ENCODE peak calls at places on chromosome 22, in eight cellular contexts. One of them, this sample, is unnamed.

GRCh38 chr22:19353363-19354131 is 62.0 kb upstream of the CLTCL1 start:
- DNase-seq in Karpas-422: no peak
- DNase-seq in DND-41: no peak
- DNase-seq in fibroblast of lung: no peak
- DNase-seq in neural progenitor cell: no peak
- DNase-seq in IMR-90: no peak
- DNase-seq in mesenchymal stem cell: no peak
- DNase-seq in endothelial cell of umbilical vein: no peak
- DNase-seq in this sample: no peak

GRCh38 chr22:24146791-24147353 is 34.4 kb upstream of the SUSD2 start:
- DNase-seq in IMR-90: peak
- DNase-seq in DND-41: no peak
- DNase-seq in neural progenitor cell: peak
- DNase-seq in fibroblast of lung: peak
- DNase-seq in endothelial cell of umbilical vein: peak
- DNase-seq in Karpas-422: no peak
- DNase-seq in mesenchymal stem cell: peak
- DNase-seq in this sample: peak

GRCh38 chr22:47836957-47837356 is 1074.5 kb downstream of the TBC1D22A start:
- DNase-seq in IMR-90: no peak
- DNase-seq in mesenchymal stem cell: no peak
- DNase-seq in Karpas-422: no peak
- DNase-seq in DND-41: no peak
- DNase-seq in neural progenitor cell: no peak
- DNase-seq in fibroblast of lung: peak
- DNase-seq in endothelial cell of umbilical vein: no peak
- DNase-seq in this sample: no peak

GRCh38 chr22:50022171-50022819 is 9.7 kb upstream of the IL17REL start:
- DNase-seq in Karpas-422: no peak
- DNase-seq in endothelial cell of umbilical vein: no peak
- DNase-seq in IMR-90: no peak
- DNase-seq in DND-41: no peak
- DNase-seq in neural progenitor cell: no peak
- DNase-seq in mesenchymal stem cell: no peak
- DNase-seq in fibroblast of lung: no peak
- DNase-seq in this sample: no peak

GRCh38 chr22:28674121-28674563 is 5.5 kb downstream of the TTC28 start:
- DNase-seq in mesenchymal stem cell: peak
- DNase-seq in IMR-90: peak
- DNase-seq in neural progenitor cell: no peak
- DNase-seq in fibroblast of lung: peak
- DNase-seq in DND-41: peak
- DNase-seq in endothelial cell of umbilical vein: no peak
- DNase-seq in Karpas-422: peak
- DNase-seq in this sample: peak

GRCh38 chr22:22168190-22168940 is 76.2 kb upstream of the VPREB1 start:
- DNase-seq in DND-41: peak
- DNase-seq in neural progenitor cell: peak
- DNase-seq in endothelial cell of umbilical vein: no peak
- DNase-seq in fibroblast of lung: peak
- DNase-seq in Karpas-422: peak
- DNase-seq in IMR-90: peak
- DNase-seq in mesenchymal stem cell: peak
- DNase-seq in this sample: peak

GRCh38 chr22:29157759-29158535 is 47.7 kb upstream of the EMID1 start:
- DNase-seq in DND-41: no peak
- DNase-seq in endothelial cell of umbilical vein: no peak
- DNase-seq in mesenchymal stem cell: no peak
- DNase-seq in IMR-90: no peak
- DNase-seq in Karpas-422: peak
- DNase-seq in fibroblast of lung: no peak
- DNase-seq in neural progenitor cell: peak
- DNase-seq in this sample: no peak

GRCh38 chr22:27879923-27880322 is 39.1 kb downstream of the PITPNB start:
- DNase-seq in Karpas-422: peak
- DNase-seq in IMR-90: peak
- DNase-seq in mesenchymal stem cell: peak
- DNase-seq in endothelial cell of umbilical vein: peak
- DNase-seq in DND-41: peak
- DNase-seq in fibroblast of lung: peak
- DNase-seq in neural progenitor cell: peak
- DNase-seq in this sample: peak

GRCh38 chr22:50185384-50186087 is at the start of gene TRABD:
- DNase-seq in mesenchymal stem cell: peak
- DNase-seq in endothelial cell of umbilical vein: peak
- DNase-seq in neural progenitor cell: peak
- DNase-seq in fibroblast of lung: peak
- DNase-seq in IMR-90: peak
- DNase-seq in Karpas-422: peak
- DNase-seq in DND-41: peak
- DNase-seq in this sample: peak

GRCh38 chr22:19723165-19723989 is at the start of gene GP1BB:
- DNase-seq in mesenchymal stem cell: peak
- DNase-seq in IMR-90: no peak
- DNase-seq in endothelial cell of umbilical vein: peak
- DNase-seq in Karpas-422: no peak
- DNase-seq in neural progenitor cell: peak
- DNase-seq in fibroblast of lung: peak
- DNase-seq in DND-41: no peak
- DNase-seq in this sample: no peak

GRCh38 chr22:27603823-27604190 is 197.7 kb downstream of the MN1 start:
- DNase-seq in Karpas-422: no peak
- DNase-seq in DND-41: no peak
- DNase-seq in neural progenitor cell: peak
- DNase-seq in fibroblast of lung: peak
- DNase-seq in IMR-90: no peak
- DNase-seq in mesenchymal stem cell: no peak
- DNase-seq in endothelial cell of umbilical vein: peak
- DNase-seq in this sample: peak

GRCh38 chr22:21626735-21627469 is 2.9 kb downstream of the YDJC start:
- DNase-seq in IMR-90: no peak
- DNase-seq in Karpas-422: no peak
- DNase-seq in DND-41: no peak
- DNase-seq in mesenchymal stem cell: no peak
- DNase-seq in neural progenitor cell: no peak
- DNase-seq in endothelial cell of umbilical vein: no peak
- DNase-seq in fibroblast of lung: no peak
- DNase-seq in this sample: no peak

GRCh38 chr22:22783505-22783904 is 104.1 kb upstream of the IGLL5 start:
- DNase-seq in mesenchymal stem cell: no peak
- DNase-seq in neural progenitor cell: no peak
- DNase-seq in DND-41: no peak
- DNase-seq in IMR-90: no peak
- DNase-seq in Karpas-422: no peak
- DNase-seq in fibroblast of lung: no peak
- DNase-seq in endothelial cell of umbilical vein: no peak
- DNase-seq in this sample: no peak

GRCh38 chr22:36729321-36729720 is 25.8 kb upstream of the CACNG2 start:
- DNase-seq in endothelial cell of umbilical vein: no peak
- DNase-seq in neural progenitor cell: no peak
- DNase-seq in mesenchymal stem cell: no peak
- DNase-seq in fibroblast of lung: no peak
- DNase-seq in DND-41: no peak
- DNase-seq in IMR-90: no peak
- DNase-seq in Karpas-422: no peak
- DNase-seq in this sample: no peak

GRCh38 chr22:44685384-44686056 is 16.5 kb upstream of the PRR5 start:
- DNase-seq in Karpas-422: peak
- DNase-seq in IMR-90: peak
- DNase-seq in fibroblast of lung: peak
- DNase-seq in endothelial cell of umbilical vein: no peak
- DNase-seq in mesenchymal stem cell: peak
- DNase-seq in DND-41: peak
- DNase-seq in neural progenitor cell: peak
- DNase-seq in this sample: peak

GRCh38 chr22:22235564-22235963 is 9.0 kb upstream of the VPREB1 start:
- DNase-seq in IMR-90: no peak
- DNase-seq in DND-41: peak
- DNase-seq in neural progenitor cell: peak
- DNase-seq in fibroblast of lung: no peak
- DNase-seq in mesenchymal stem cell: no peak
- DNase-seq in Karpas-422: peak
- DNase-seq in endothelial cell of umbilical vein: peak
- DNase-seq in this sample: no peak

GRCh38 chr22:17785185-17786184 is 11.2 kb upstream of the BID start:
- DNase-seq in neural progenitor cell: peak
- DNase-seq in IMR-90: no peak
- DNase-seq in endothelial cell of umbilical vein: peak
- DNase-seq in mesenchymal stem cell: peak
- DNase-seq in DND-41: peak
- DNase-seq in fibroblast of lung: no peak
- DNase-seq in Karpas-422: peak
- DNase-seq in this sample: peak

GRCh38 chr22:22377335-22377734 is 131.2 kb downstream of the ZNF280B start:
- DNase-seq in IMR-90: no peak
- DNase-seq in fibroblast of lung: no peak
- DNase-seq in Karpas-422: no peak
- DNase-seq in endothelial cell of umbilical vein: no peak
- DNase-seq in neural progenitor cell: no peak
- DNase-seq in DND-41: no peak
- DNase-seq in mesenchymal stem cell: no peak
- DNase-seq in this sample: no peak

DNA sequence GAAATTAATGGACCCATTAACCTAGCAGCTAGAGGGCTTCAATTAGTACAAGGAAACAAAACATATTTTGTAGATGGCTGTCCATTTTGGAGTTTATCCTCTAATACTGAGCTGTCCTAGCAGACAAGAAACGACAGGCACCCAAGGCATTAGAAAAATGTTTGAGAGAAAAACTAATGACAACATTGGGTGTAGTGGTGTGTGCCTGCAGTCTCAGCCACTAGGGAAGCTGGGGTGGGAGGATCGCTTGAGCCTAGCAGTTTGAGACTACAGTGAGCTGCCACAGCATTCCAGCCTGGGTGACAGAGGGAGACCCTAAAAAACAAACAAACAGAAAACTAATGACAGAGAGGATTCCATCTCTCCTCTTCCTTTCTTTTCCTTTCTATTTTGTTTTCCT is 1.5 kb downstream of the A4GALT start:
- DNase-seq in mesenchymal stem cell: peak
- DNase-seq in fibroblast of lung: no peak
- DNase-seq in endothelial cell of umbilical vein: no peak
- DNase-seq in IMR-90: no peak
- DNase-seq in DND-41: no peak
- DNase-seq in Karpas-422: no peak
- DNase-seq in neural progenitor cell: no peak
- DNase-seq in this sample: peak
- H3K9ac ChIP-seq in mesenchymal stem cell: peak
- H3K9ac ChIP-seq in fibroblast of lung: no peak
- H3K9ac ChIP-seq in endothelial cell of umbilical vein: no peak
- H3K9ac ChIP-seq in IMR-90: no peak
- H3K9ac ChIP-seq in DND-41: no peak
- H3K9ac ChIP-seq in Karpas-422: no peak
- H3K9ac ChIP-seq in neural progenitor cell: no peak
- H3K9ac ChIP-seq in this sample: peak

DNA sequence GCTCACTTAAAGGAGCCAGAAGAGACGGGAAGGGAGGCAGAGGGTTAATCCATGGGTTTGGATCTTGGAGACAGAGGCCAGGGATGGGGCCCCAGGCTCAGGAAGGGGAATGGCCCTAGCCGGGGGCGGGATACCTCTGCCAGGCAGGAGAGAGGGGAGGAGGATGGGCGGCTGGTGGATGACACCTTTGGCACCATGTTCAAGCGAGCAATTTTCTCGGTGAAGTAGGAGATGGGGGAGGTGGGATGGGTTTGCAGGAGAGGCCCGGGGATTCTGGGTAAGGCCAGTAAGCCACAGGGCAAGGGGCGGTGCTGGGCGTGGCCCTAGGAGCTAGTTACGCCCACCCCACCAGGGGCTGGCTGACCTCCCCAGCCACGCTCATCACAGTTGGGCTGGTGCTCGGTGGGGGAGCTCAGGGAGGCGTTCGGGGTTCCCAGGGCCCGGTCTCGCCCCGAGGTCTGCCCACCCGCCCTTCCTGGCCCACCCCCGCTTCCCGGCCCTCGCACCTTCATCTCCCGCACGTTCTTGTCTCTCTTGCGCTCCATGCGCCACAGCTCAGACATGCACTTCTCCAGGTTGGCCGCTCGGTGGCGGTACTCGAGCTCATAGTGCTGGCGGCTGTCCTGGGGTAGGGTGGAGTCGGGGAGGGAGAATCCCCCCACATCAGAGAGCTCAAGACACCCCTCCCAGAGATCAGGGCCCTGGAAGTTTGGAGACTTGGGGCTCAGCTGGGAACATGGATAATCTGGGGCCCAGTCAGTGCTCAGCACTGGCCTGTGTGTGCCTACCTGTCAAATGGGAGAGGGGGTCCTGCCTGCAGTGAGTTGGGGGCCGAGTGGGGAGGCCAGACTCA is 12.7 kb downstream of the BAIAP2L2 start:
- DNase-seq in mesenchymal stem cell: peak
- DNase-seq in IMR-90: peak
- DNase-seq in Karpas-422: no peak
- DNase-seq in fibroblast of lung: no peak
- DNase-seq in endothelial cell of umbilical vein: peak
- DNase-seq in DND-41: no peak
- DNase-seq in neural progenitor cell: peak
- DNase-seq in this sample: no peak
- H3K9ac ChIP-seq in mesenchymal stem cell: peak
- H3K9ac ChIP-seq in IMR-90: no peak
- H3K9ac ChIP-seq in Karpas-422: no peak
- H3K9ac ChIP-seq in fibroblast of lung: no peak
- H3K9ac ChIP-seq in endothelial cell of umbilical vein: no peak
- H3K9ac ChIP-seq in DND-41: no peak
- H3K9ac ChIP-seq in neural progenitor cell: no peak
- H3K9ac ChIP-seq in this sample: no peak

GRCh38 chr22:30436196-30436595 is 10.6 kb downstream of the MTFP1 start:
- DNase-seq in endothelial cell of umbilical vein: no peak
- DNase-seq in mesenchymal stem cell: no peak
- DNase-seq in Karpas-422: no peak
- DNase-seq in IMR-90: no peak
- DNase-seq in fibroblast of lung: no peak
- DNase-seq in neural progenitor cell: no peak
- DNase-seq in DND-41: no peak
- DNase-seq in this sample: no peak
- H3K9ac ChIP-seq in endothelial cell of umbilical vein: no peak
- H3K9ac ChIP-seq in mesenchymal stem cell: no peak
- H3K9ac ChIP-seq in Karpas-422: peak
- H3K9ac ChIP-seq in IMR-90: no peak
- H3K9ac ChIP-seq in fibroblast of lung: no peak
- H3K9ac ChIP-seq in neural progenitor cell: no peak
- H3K9ac ChIP-seq in DND-41: no peak
- H3K9ac ChIP-seq in this sample: no peak

GRCh38 chr22:43396934-43397457 is 14.8 kb upstream of the MPPED1 start:
- DNase-seq in neural progenitor cell: no peak
- DNase-seq in endothelial cell of umbilical vein: no peak
- DNase-seq in IMR-90: no peak
- DNase-seq in mesenchymal stem cell: no peak
- DNase-seq in Karpas-422: no peak
- DNase-seq in fibroblast of lung: no peak
- DNase-seq in DND-41: no peak
- DNase-seq in this sample: no peak
- H3K9ac ChIP-seq in neural progenitor cell: no peak
- H3K9ac ChIP-seq in endothelial cell of umbilical vein: no peak
- H3K9ac ChIP-seq in IMR-90: no peak
- H3K9ac ChIP-seq in mesenchymal stem cell: no peak
- H3K9ac ChIP-seq in Karpas-422: no peak
- H3K9ac ChIP-seq in fibroblast of lung: no peak
- H3K9ac ChIP-seq in DND-41: no peak
- H3K9ac ChIP-seq in this sample: no peak

This sample was measured in adipocyte.